ENCODE peak calls at places on chromosomes 5 and 9, in nine cellular contexts. N, K, T, P, V, D, R, H and J are unnamed samples. For H3K9me3, the result is how much of the 10 kb centered on the place peaks cover.

GRCh38 chr9:117929873-117930272 is 225.7 kb downstream of the TLR4 start:
- DNase-seq in N (no peak), K (no peak), R (no peak), H (no peak), T (no peak), P (peak), D (no peak), V (no peak), J (no peak)

GRCh38 chr5:59769041-59769360 is 124.5 kb downstream of the PDE4D start:
- DNase-seq in N (no peak), D (no peak), K (no peak), R (no peak), P (no peak), V (no peak), T (no peak), H (no peak), J (no peak)

GRCh38 chr5:150317048-150318003 is 14.6 kb upstream of the ARSI start:
- DNase-seq in D (no peak), H (peak), N (no peak), T (no peak), R (no peak), P (no peak), V (peak), K (no peak), J (no peak)

GRCh38 chr9:94864862-94865435 is 138.4 kb downstream of the AOPEP start:
- DNase-seq in P (no peak), D (no peak), H (no peak), K (no peak), T (no peak), R (no peak), V (no peak), N (no peak), J (no peak)

GRCh38 chr5:94778299-94778698 is 159.8 kb downstream of the SLF1 start:
- DNase-seq in T (no peak), H (no peak), K (no peak), V (no peak), P (no peak), R (no peak), D (no peak), N (no peak), J (no peak)

GRCh38 chr5:95822038-95822407 is 503 bp downstream of the GLRX start:
- DNase-seq in N (no peak), H (peak), K (peak), R (peak), D (peak), T (peak), P (peak), V (peak), J (peak)

GRCh38 chr5:149410071-149410470 is 31.0 kb upstream of the IL17B start:
- DNase-seq in T (no peak), D (no peak), K (no peak), V (no peak), H (no peak), N (no peak), R (no peak), P (no peak), J (no peak)

GRCh38 chr9:120411862-120412424 is 168.0 kb downstream of the CDK5RAP2 start:
- DNase-seq in H (no peak), D (no peak), T (no peak), N (no peak), P (no peak), R (no peak), K (no peak), V (no peak), J (no peak)

GRCh38 chr5:69237877-69238276 is 3.2 kb downstream of the CDK7 start:
- DNase-seq in N (no peak), V (no peak), P (no peak), K (no peak), R (no peak), H (no peak), T (no peak), D (no peak), J (no peak)

GRCh38 chr5:80507663-80508062 is 19.8 kb downstream of the FAM151B start:
- DNase-seq in V (no peak), P (no peak), T (no peak), K (no peak), R (no peak), N (no peak), D (no peak), H (no peak), J (no peak)

GRCh38 chr9:86034863-86035734 is 64.3 kb downstream of the GOLM1 start:
- DNase-seq in T (peak), K (no peak), R (peak), P (no peak), V (no peak), N (no peak), H (peak), D (no peak), J (no peak)

GRCh38 chr9:34428325-34428958 is 29.9 kb downstream of the FAM219A start:
- DNase-seq in H (peak), D (no peak), N (no peak), T (no peak), V (no peak), P (no peak), R (no peak), K (no peak), J (no peak)

GRCh38 chr5:165809914-165810313 is 2304.5 kb downstream of the MAT2B start:
- DNase-seq in K (no peak), R (no peak), N (no peak), P (no peak), T (no peak), H (no peak), D (no peak), V (no peak), J (no peak)

GRCh38 chr5:165808358-165808757 is 2302.9 kb downstream of the MAT2B start:
- DNase-seq in V (no peak), H (no peak), P (no peak), R (no peak), N (no peak), D (no peak), T (no peak), K (no peak), J (no peak)

GRCh38 chr5:165805756-165806155 is 2300.3 kb downstream of the MAT2B start:
- DNase-seq in K (no peak), T (no peak), P (no peak), H (no peak), R (peak), V (no peak), N (no peak), D (no peak), J (peak)
- H3K9me3 ChIP-seq in K (under half), T (under half), P (under half), H (under half), R (under half), V (under half), N (under half), D (under half), J (under half)

DNA sequence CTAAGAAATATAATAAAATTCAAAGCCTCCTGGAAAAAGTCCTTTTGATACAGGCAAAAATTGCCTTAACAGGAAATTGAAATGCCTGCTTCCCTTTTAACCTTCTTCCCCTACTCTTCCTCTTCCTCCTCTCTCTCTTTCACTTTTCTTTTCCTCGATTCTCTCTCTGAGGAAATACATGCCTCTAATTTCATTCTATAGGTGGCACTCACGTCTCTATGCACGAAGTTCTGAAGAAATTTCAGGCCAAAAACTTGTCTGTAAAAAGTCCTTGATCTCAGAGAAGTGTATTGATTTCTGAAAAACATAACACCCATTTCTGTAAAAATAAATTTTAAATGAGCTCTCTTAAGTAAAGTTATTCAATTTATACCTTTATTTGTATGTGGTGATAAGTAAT is 371.7 kb upstream of the IRX4 start:
- DNase-seq in V (no peak), P (no peak), T (peak), K (no peak), D (no peak), R (no peak), H (no peak), N (no peak), J (no peak)
- TF ChIP-seq CTCF in V (no peak), P (no peak), T (no peak), K (no peak), D (no peak), R (no peak), H (no peak), N (no peak), J (no peak)

DNA sequence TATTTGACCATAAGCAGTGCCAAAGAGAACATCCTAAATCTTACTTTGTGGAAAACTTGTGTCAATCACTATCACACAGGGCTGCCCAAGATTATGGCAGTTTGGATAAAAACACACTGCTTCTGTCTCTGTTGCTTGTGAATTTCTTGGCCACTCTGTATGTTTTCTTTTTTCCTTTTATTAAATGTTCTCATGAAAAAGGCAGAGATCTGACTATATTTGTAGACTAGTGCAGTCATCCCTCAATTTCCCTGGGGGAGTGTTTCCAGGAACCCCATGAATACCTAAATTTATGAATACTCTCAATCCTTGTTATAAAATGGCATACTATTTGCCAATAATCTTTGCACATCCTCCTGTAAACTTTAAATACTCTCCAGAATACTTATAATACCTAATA is 392.0 kb upstream of the PRR16 start:
- DNase-seq in P (peak), V (no peak), T (no peak), K (no peak), D (no peak), H (no peak), N (no peak), R (no peak), J (no peak)
- H3K9me3 ChIP-seq in P (under half), V (under half), T (under half), K (under half), D (under half), H (under half), N (under half), R (under half), J (under half)

GRCh38 chr5:133365326-133365725 is 247.0 kb downstream of the FSTL4 start:
- DNase-seq in P (no peak), R (peak), T (no peak), D (no peak), K (no peak), V (no peak), H (no peak), N (no peak), J (no peak)
- TF ChIP-seq CTCF in P (no peak), R (peak), T (peak), D (peak), K (no peak), V (no peak), H (no peak), N (no peak), J (no peak)

GRCh38 chr5:10304932-10305331 is 2.8 kb downstream of the CMBL start:
- DNase-seq in T (no peak), V (no peak), P (no peak), H (no peak), D (no peak), N (no peak), R (no peak), K (no peak), J (no peak)
- H3K9me3 ChIP-seq in T (under half), V (under half), P (under half), H (under half), D (under half), N (under half), R (under half), K (under half), J (under half)

GRCh38 chr9:89400398-89401116 is 82.3 kb downstream of the SECISBP2 start:
- DNase-seq in R (no peak), P (no peak), H (no peak), T (no peak), V (no peak), N (no peak), K (no peak), D (no peak), J (no peak)

GRCh38 chr9:89407070-89407469 is 88.8 kb downstream of the SECISBP2 start:
- DNase-seq in T (no peak), D (no peak), P (no peak), N (no peak), K (no peak), H (peak), R (no peak), V (no peak), J (no peak)

GRCh38 chr9:89404074-89404473 is 85.8 kb downstream of the SECISBP2 start:
- DNase-seq in D (no peak), K (no peak), T (no peak), N (no peak), V (no peak), R (no peak), H (no peak), P (no peak), J (no peak)

GRCh38 chr9:89405832-89406231 is 87.5 kb downstream of the SECISBP2 start:
- DNase-seq in T (peak), N (no peak), K (no peak), H (no peak), P (peak), R (no peak), D (peak), V (no peak), J (no peak)

GRCh38 chr9:89402695-89403427 is 84.6 kb downstream of the SECISBP2 start:
- DNase-seq in T (no peak), N (no peak), R (no peak), K (no peak), V (no peak), P (no peak), D (no peak), H (no peak), J (no peak)
- TF ChIP-seq CTCF in T (no peak), N (no peak), R (no peak), K (no peak), V (no peak), P (no peak), D (no peak), H (no peak), J (no peak)

GRCh38 chr9:107983762-107984161 is 494.2 kb upstream of the KLF4 start:
- DNase-seq in P (no peak), N (no peak), R (no peak), K (no peak), H (no peak), D (no peak), T (no peak), V (no peak), J (no peak)
- H3K9me3 ChIP-seq in P (under half), N (under half), R (under half), K (under half), H (under half), D (under half), T (under half), V (under half), J (under half)

GRCh38 chr9:121538221-121538620 is 38.6 kb upstream of the GGTA1 start:
- DNase-seq in D (no peak), V (no peak), K (no peak), R (no peak), P (no peak), N (no peak), T (no peak), H (no peak), J (no peak)
- TF ChIP-seq CTCF in D (peak), V (no peak), K (no peak), R (no peak), P (no peak), N (no peak), T (no peak), H (no peak), J (no peak)

GRCh38 chr9:10703139-10703538 is 90.3 kb upstream of the PTPRD start:
- DNase-seq in P (no peak), T (no peak), R (no peak), K (no peak), V (no peak), H (no peak), N (no peak), D (no peak), J (no peak)
- H3K9me3 ChIP-seq in P (under half), T (under half), R (under half), K (under half), V (under half), H (under half), N (under half), D (under half), J (under half)

GRCh38 chr5:175133185-175133584 is 310.8 kb downstream of the DRD1 start:
- DNase-seq in K (no peak), P (no peak), N (no peak), D (no peak), V (no peak), T (no peak), R (no peak), H (no peak), J (no peak)
- TF ChIP-seq CTCF in K (no peak), P (no peak), N (no peak), D (no peak), V (no peak), T (no peak), R (no peak), H (peak), J (no peak)